ENCODE peak calls at places on chromosome 9, in eight cellular contexts. One of them, this sample, is unnamed.

GRCh38 chr9:35606138-35606504 is 1.1 kb downstream of the TESK1 start:
- DNase-seq in lower lobe of right lung: no peak
- DNase-seq in endothelial cell of umbilical vein: no peak
- DNase-seq in PC-9: no peak
- DNase-seq in pancreas: no peak
- DNase-seq in PC-3: no peak
- DNase-seq in right lobe of liver: no peak
- DNase-seq in fibroblast of lung: no peak
- DNase-seq in this sample: no peak

GRCh38 chr9:73647560-73647959 is 495.9 kb downstream of the ANXA1 start:
- DNase-seq in lower lobe of right lung: no peak
- DNase-seq in endothelial cell of umbilical vein: no peak
- DNase-seq in PC-9: no peak
- DNase-seq in pancreas: no peak
- DNase-seq in PC-3: no peak
- DNase-seq in right lobe of liver: no peak
- DNase-seq in fibroblast of lung: no peak
- DNase-seq in this sample: no peak

GRCh38 chr9:76910861-76911260 is 4.9 kb upstream of the PRUNE2 start:
- DNase-seq in lower lobe of right lung: no peak
- DNase-seq in endothelial cell of umbilical vein: no peak
- DNase-seq in PC-9: no peak
- DNase-seq in pancreas: no peak
- DNase-seq in PC-3: no peak
- DNase-seq in right lobe of liver: no peak
- DNase-seq in fibroblast of lung: no peak
- DNase-seq in this sample: no peak

GRCh38 chr9:70392189-70392588 is 22.3 kb downstream of the KLF9 start:
- DNase-seq in lower lobe of right lung: no peak
- DNase-seq in endothelial cell of umbilical vein: peak; percentile 12
- DNase-seq in PC-9: no peak
- DNase-seq in pancreas: no peak
- DNase-seq in PC-3: peak; percentile 13
- DNase-seq in right lobe of liver: no peak
- DNase-seq in fibroblast of lung: peak; percentile 28
- DNase-seq in this sample: no peak

GRCh38 chr9:12861035-12861434 is 86.2 kb downstream of the LURAP1L start:
- DNase-seq in lower lobe of right lung: no peak
- DNase-seq in endothelial cell of umbilical vein: no peak
- DNase-seq in PC-9: no peak
- DNase-seq in pancreas: no peak
- DNase-seq in PC-3: no peak
- DNase-seq in right lobe of liver: no peak
- DNase-seq in fibroblast of lung: no peak
- DNase-seq in this sample: no peak

GRCh38 chr9:90523953-90524352 is 118.7 kb downstream of the DIRAS2 start:
- DNase-seq in lower lobe of right lung: no peak
- DNase-seq in endothelial cell of umbilical vein: no peak
- DNase-seq in PC-9: no peak
- DNase-seq in pancreas: no peak
- DNase-seq in PC-3: no peak
- DNase-seq in right lobe of liver: no peak
- DNase-seq in fibroblast of lung: no peak
- DNase-seq in this sample: no peak

GRCh38 chr9:133866946-133867345 is 125.2 kb downstream of the VAV2 start:
- DNase-seq in lower lobe of right lung: no peak
- DNase-seq in endothelial cell of umbilical vein: no peak
- DNase-seq in PC-9: no peak
- DNase-seq in pancreas: no peak
- DNase-seq in PC-3: no peak
- DNase-seq in right lobe of liver: no peak
- DNase-seq in fibroblast of lung: no peak
- DNase-seq in this sample: no peak

GRCh38 chr9:96478829-96479371 is 28.9 kb downstream of the HABP4 start:
- DNase-seq in lower lobe of right lung: no peak
- DNase-seq in endothelial cell of umbilical vein: no peak
- DNase-seq in PC-9: no peak
- DNase-seq in pancreas: no peak
- DNase-seq in PC-3: no peak
- DNase-seq in right lobe of liver: no peak
- DNase-seq in fibroblast of lung: no peak
- DNase-seq in this sample: no peak

GRCh38 chr9:116741742-116742141 is 54.6 kb downstream of the TRIM32 start:
- DNase-seq in lower lobe of right lung: no peak
- DNase-seq in endothelial cell of umbilical vein: no peak
- DNase-seq in PC-9: no peak
- DNase-seq in pancreas: no peak
- DNase-seq in PC-3: no peak
- DNase-seq in right lobe of liver: no peak
- DNase-seq in fibroblast of lung: no peak
- DNase-seq in this sample: no peak

GRCh38 chr9:98240475-98240874 is 15.0 kb downstream of the TBC1D2 start:
- DNase-seq in lower lobe of right lung: no peak
- DNase-seq in endothelial cell of umbilical vein: no peak
- DNase-seq in PC-9: no peak
- DNase-seq in pancreas: no peak
- DNase-seq in PC-3: no peak
- DNase-seq in right lobe of liver: no peak
- DNase-seq in fibroblast of lung: no peak
- DNase-seq in this sample: no peak

GRCh38 chr9:109117856-109118801 is 1.6 kb downstream of the TMEM245 start:
- DNase-seq in lower lobe of right lung: no peak
- DNase-seq in endothelial cell of umbilical vein: peak; percentile 65
- DNase-seq in PC-9: no peak
- DNase-seq in pancreas: no peak
- DNase-seq in PC-3: peak; percentile 88
- DNase-seq in right lobe of liver: peak; percentile 45
- DNase-seq in fibroblast of lung: peak; percentile 95
- DNase-seq in this sample: no peak

GRCh38 chr9:136970361-136970760 is 6.9 kb upstream of the PTGDS start:
- DNase-seq in lower lobe of right lung: no peak
- DNase-seq in endothelial cell of umbilical vein: no peak
- DNase-seq in PC-9: no peak
- DNase-seq in pancreas: no peak
- DNase-seq in PC-3: no peak
- DNase-seq in right lobe of liver: no peak
- DNase-seq in fibroblast of lung: no peak
- DNase-seq in this sample: no peak

GRCh38 chr9:33881635-33882034 is 64.7 kb downstream of the UBE2R2 start:
- DNase-seq in lower lobe of right lung: no peak
- DNase-seq in endothelial cell of umbilical vein: peak; percentile 64
- DNase-seq in PC-9: no peak
- DNase-seq in pancreas: no peak
- DNase-seq in PC-3: peak; percentile 10
- DNase-seq in right lobe of liver: no peak
- DNase-seq in fibroblast of lung: no peak
- DNase-seq in this sample: no peak

GRCh38 chr9:97744710-97745708 is 47.9 kb upstream of the XPA start:
- DNase-seq in lower lobe of right lung: no peak
- DNase-seq in endothelial cell of umbilical vein: no peak
- DNase-seq in PC-9: no peak
- DNase-seq in pancreas: no peak
- DNase-seq in PC-3: peak; percentile 7
- DNase-seq in right lobe of liver: no peak
- DNase-seq in fibroblast of lung: no peak
- DNase-seq in this sample: no peak

GRCh38 chr9:113504725-113505590 is 41.4 kb downstream of the RGS3 start:
- DNase-seq in lower lobe of right lung: peak; percentile 27
- DNase-seq in endothelial cell of umbilical vein: peak; percentile 87
- DNase-seq in PC-9: no peak
- DNase-seq in pancreas: no peak
- DNase-seq in PC-3: no peak
- DNase-seq in right lobe of liver: peak; percentile 83
- DNase-seq in fibroblast of lung: peak; percentile 50
- DNase-seq in this sample: no peak

GRCh38 chr9:120711841-120712538 is 2.3 kb downstream of the MEGF9 start:
- DNase-seq in lower lobe of right lung: no peak
- DNase-seq in endothelial cell of umbilical vein: no peak
- DNase-seq in PC-9: no peak
- DNase-seq in pancreas: no peak
- DNase-seq in PC-3: peak; percentile 18
- DNase-seq in right lobe of liver: no peak
- DNase-seq in fibroblast of lung: peak; percentile 13
- DNase-seq in this sample: no peak

GRCh38 chr9:136799079-136799853 is 3.1 kb downstream of the CCDC183 start:
- DNase-seq in lower lobe of right lung: peak; percentile 81
- DNase-seq in endothelial cell of umbilical vein: no peak
- DNase-seq in PC-9: no peak
- DNase-seq in pancreas: peak; percentile 96
- DNase-seq in PC-3: peak; percentile 48
- DNase-seq in right lobe of liver: peak; percentile 75
- DNase-seq in fibroblast of lung: no peak
- DNase-seq in this sample: no peak

GRCh38 chr9:108761530-108762347 is 94.0 kb downstream of the ACTL7B start:
- DNase-seq in lower lobe of right lung: no peak
- DNase-seq in endothelial cell of umbilical vein: peak; percentile 43
- DNase-seq in PC-9: peak; percentile 56
- DNase-seq in pancreas: no peak
- DNase-seq in PC-3: peak; percentile 61
- DNase-seq in right lobe of liver: peak; percentile 26
- DNase-seq in fibroblast of lung: peak; percentile 67
- DNase-seq in this sample: peak; percentile 50

DNA sequence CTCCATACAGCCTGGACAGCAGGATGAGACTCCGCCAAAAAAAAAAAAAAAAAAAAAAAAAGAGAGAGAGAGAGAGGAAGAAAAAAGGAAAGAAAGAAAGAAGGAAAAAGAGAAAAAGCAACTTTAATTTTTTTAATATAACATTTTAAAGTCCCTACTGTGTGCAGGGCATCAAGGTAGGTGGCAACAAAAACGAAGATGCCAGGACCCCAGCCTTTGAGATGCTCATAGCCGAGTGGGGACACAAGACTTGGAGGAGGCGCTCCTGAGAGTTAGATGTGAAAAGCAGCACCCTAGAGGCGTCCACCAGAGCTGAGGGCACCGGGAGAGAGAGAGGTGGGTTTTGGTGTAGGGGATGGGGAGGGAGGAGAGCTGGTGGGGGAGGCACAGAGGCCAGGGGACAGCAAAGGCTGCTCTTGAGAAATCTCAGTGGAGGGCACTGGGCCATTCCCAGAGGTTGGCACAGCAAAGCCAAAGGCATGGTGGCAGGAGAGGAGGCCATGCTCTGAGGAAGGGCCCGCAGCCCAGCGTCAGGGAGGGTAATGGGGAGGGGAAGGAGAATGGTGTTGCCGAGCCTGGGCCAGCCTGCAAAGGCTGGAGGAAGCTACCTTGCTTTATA is 135.7 kb downstream of the C9orf50 start:
- DNase-seq in lower lobe of right lung: no peak
- DNase-seq in endothelial cell of umbilical vein: no peak
- DNase-seq in PC-9: no peak
- DNase-seq in pancreas: no peak
- DNase-seq in PC-3: no peak
- DNase-seq in right lobe of liver: no peak
- DNase-seq in fibroblast of lung: no peak
- DNase-seq in this sample: no peak
- H3K4me1 ChIP-seq in lower lobe of right lung: peaks cover 69% of the 10 kb centered on the region
- H3K4me1 ChIP-seq in endothelial cell of umbilical vein: peaks cover 49% of the 10 kb centered on the region
- H3K4me1 ChIP-seq in PC-9: peaks cover 72% of the 10 kb centered on the region
- H3K4me1 ChIP-seq in pancreas: peaks cover 43% of the 10 kb centered on the region
- H3K4me1 ChIP-seq in PC-3: peaks cover 57% of the 10 kb centered on the region
- H3K4me1 ChIP-seq in right lobe of liver: peaks cover 41% of the 10 kb centered on the region
- H3K4me1 ChIP-seq in fibroblast of lung: peaks cover 63% of the 10 kb centered on the region
- H3K4me1 ChIP-seq in this sample: peaks cover 14% of the 10 kb centered on the region

GRCh38 chr9:29750062-29750461 is 2176.8 kb upstream of the C9orf72 start:
- DNase-seq in lower lobe of right lung: no peak
- DNase-seq in endothelial cell of umbilical vein: no peak
- DNase-seq in PC-9: no peak
- DNase-seq in pancreas: no peak
- DNase-seq in PC-3: no peak
- DNase-seq in right lobe of liver: no peak
- DNase-seq in fibroblast of lung: no peak
- DNase-seq in this sample: no peak
- H3K27ac ChIP-seq in lower lobe of right lung: no peak overlapping the region
- H3K27ac ChIP-seq in endothelial cell of umbilical vein: no peak overlapping the region
- H3K27ac ChIP-seq in PC-9: no peak overlapping the region
- H3K27ac ChIP-seq in pancreas: no peak overlapping the region
- H3K27ac ChIP-seq in PC-3: no peak overlapping the region
- H3K27ac ChIP-seq in right lobe of liver: no peak overlapping the region
- H3K27ac ChIP-seq in fibroblast of lung: no peak overlapping the region
- H3K27ac ChIP-seq in this sample: no peak overlapping the region

GRCh38 chr9:13900449-13900848 is 413.5 kb downstream of the NFIB start:
- DNase-seq in lower lobe of right lung: no peak
- DNase-seq in endothelial cell of umbilical vein: peak; percentile 17
- DNase-seq in PC-9: no peak
- DNase-seq in pancreas: no peak
- DNase-seq in PC-3: no peak
- DNase-seq in right lobe of liver: no peak
- DNase-seq in fibroblast of lung: no peak
- DNase-seq in this sample: no peak

GRCh38 chr9:13899924-13900323 is 414.0 kb downstream of the NFIB start:
- DNase-seq in lower lobe of right lung: no peak
- DNase-seq in endothelial cell of umbilical vein: peak; percentile 41
- DNase-seq in PC-9: no peak
- DNase-seq in pancreas: no peak
- DNase-seq in PC-3: no peak
- DNase-seq in right lobe of liver: peak; percentile 11
- DNase-seq in fibroblast of lung: no peak
- DNase-seq in this sample: no peak

GRCh38 chr9:13904311-13904710 is 409.6 kb downstream of the NFIB start:
- DNase-seq in lower lobe of right lung: no peak
- DNase-seq in endothelial cell of umbilical vein: no peak
- DNase-seq in PC-9: no peak
- DNase-seq in pancreas: no peak
- DNase-seq in PC-3: no peak
- DNase-seq in right lobe of liver: no peak
- DNase-seq in fibroblast of lung: no peak
- DNase-seq in this sample: no peak

GRCh38 chr9:13901176-13901575 is 412.8 kb downstream of the NFIB start:
- DNase-seq in lower lobe of right lung: no peak
- DNase-seq in endothelial cell of umbilical vein: no peak
- DNase-seq in PC-9: no peak
- DNase-seq in pancreas: no peak
- DNase-seq in PC-3: no peak
- DNase-seq in right lobe of liver: no peak
- DNase-seq in fibroblast of lung: no peak
- DNase-seq in this sample: no peak

DNA sequence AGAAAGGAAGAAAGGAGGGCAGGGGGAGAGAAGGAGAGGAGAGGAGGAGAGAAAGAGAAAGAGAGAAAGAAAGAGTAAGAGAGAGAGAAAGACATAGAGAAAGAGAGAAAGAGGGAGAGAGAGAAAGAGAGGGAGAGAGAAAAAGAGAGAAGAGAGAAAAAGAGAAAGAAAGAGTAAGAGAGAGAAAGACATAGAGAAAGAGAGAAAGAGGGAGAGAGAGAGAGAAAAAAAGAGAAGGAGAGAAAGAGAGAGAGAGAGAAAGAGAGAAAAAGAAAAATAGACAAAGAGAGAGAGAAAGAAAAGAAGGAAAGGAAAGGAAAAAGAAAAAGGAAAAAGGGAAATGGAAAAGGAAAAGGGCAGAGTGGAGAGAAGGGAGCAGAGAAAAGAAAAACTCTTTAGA is 411.7 kb downstream of the NFIB start:
- DNase-seq in lower lobe of right lung: no peak
- DNase-seq in endothelial cell of umbilical vein: no peak
- DNase-seq in PC-9: no peak
- DNase-seq in pancreas: no peak
- DNase-seq in PC-3: no peak
- DNase-seq in right lobe of liver: no peak
- DNase-seq in fibroblast of lung: no peak
- DNase-seq in this sample: no peak
- H3K4me3 ChIP-seq in lower lobe of right lung: no peak overlapping the region
- H3K4me3 ChIP-seq in endothelial cell of umbilical vein: no peak overlapping the region
- H3K4me3 ChIP-seq in PC-9: no peak overlapping the region
- H3K4me3 ChIP-seq in pancreas: no peak overlapping the region
- H3K4me3 ChIP-seq in PC-3: no peak overlapping the region
- H3K4me3 ChIP-seq in right lobe of liver: no peak overlapping the region
- H3K4me3 ChIP-seq in fibroblast of lung: no peak overlapping the region
- H3K4me3 ChIP-seq in this sample: no peak overlapping the region

GRCh38 chr9:130182090-130182909 is 10.1 kb downstream of the NCS1 start:
- DNase-seq in lower lobe of right lung: no peak
- DNase-seq in endothelial cell of umbilical vein: no peak
- DNase-seq in PC-9: peak; percentile 9
- DNase-seq in pancreas: no peak
- DNase-seq in PC-3: no peak
- DNase-seq in right lobe of liver: no peak
- DNase-seq in fibroblast of lung: no peak
- DNase-seq in this sample: no peak
- H3K4me1 ChIP-seq in lower lobe of right lung: peaks cover 15% of the 10 kb centered on the region
- H3K4me1 ChIP-seq in endothelial cell of umbilical vein: no peaks in the 10 kb centered on the region
- H3K4me1 ChIP-seq in PC-9: peaks cover 8% of the 10 kb centered on the region
- H3K4me1 ChIP-seq in pancreas: no peaks in the 10 kb centered on the region
- H3K4me1 ChIP-seq in PC-3: peaks cover 8% of the 10 kb centered on the region
- H3K4me1 ChIP-seq in right lobe of liver: no peaks in the 10 kb centered on the region
- H3K4me1 ChIP-seq in fibroblast of lung: peaks cover 27% of the 10 kb centered on the region
- H3K4me1 ChIP-seq in this sample: peaks cover 20% of the 10 kb centered on the region

This sample was measured in iPS DF 6.9.